ENCODE peak calls at places on chromosomes 16 and 17, in nine cellular contexts. G is HepG2, Z is vagina, U is body of pancreas, S is Peyer's patch, I is esophagus squamous epithelium, W is ovary, M is A549, O is breast epithelium. F is an unnamed sample. For H3K4me1, the result is how much of the 10 kb centered on the place peaks cover.

GRCh38 chr16:69444873-69445517 is 20.6 kb downstream of the CYB5B start:
- DNase-seq in G (no peak), Z (no peak), U (no peak), S (no peak), I (no peak), W (no peak), M (no peak), O (no peak), F (no peak)

GRCh38 chr17:48592592-48592991 is 987 bp downstream of the HOXB5 start:
- DNase-seq in G (no peak), Z (no peak), U (no peak), S (no peak), I (no peak), W (no peak), M (no peak), O (no peak), F (no peak)

GRCh38 chr17:59842901-59843652 is 49.7 kb downstream of the TUBD1 start:
- DNase-seq in G (peak), Z (no peak), U (peak), S (no peak), I (no peak), W (peak), M (peak), O (peak), F (no peak)

GRCh38 chr17:17917394-17917793 is 54.8 kb downstream of the TOM1L2 start:
- DNase-seq in G (no peak), Z (no peak), U (no peak), S (no peak), I (no peak), W (no peak), M (no peak), O (no peak), F (no peak)

GRCh38 chr16:25005445-25006306 is 9.5 kb downstream of the ARHGAP17 start:
- DNase-seq in G (no peak), Z (no peak), U (no peak), S (no peak), I (no peak), W (no peak), M (no peak), O (no peak), F (no peak)

GRCh38 chr17:44769230-44769629 is 10.4 kb downstream of the ADAM11 start:
- DNase-seq in G (no peak), Z (no peak), U (no peak), S (no peak), I (no peak), W (no peak), M (no peak), O (no peak), F (no peak)

GRCh38 chr17:64252831-64253230 is 10.2 kb downstream of the TEX2 start:
- DNase-seq in G (no peak), Z (no peak), U (no peak), S (no peak), I (no peak), W (no peak), M (no peak), O (no peak), F (no peak)

GRCh38 chr17:10292057-10292931 is 80.5 kb downstream of the MYH13 start:
- DNase-seq in G (no peak), Z (no peak), U (peak), S (no peak), I (no peak), W (peak), M (no peak), O (peak), F (no peak)

GRCh38 chr17:76650505-76650904 is 6.9 kb upstream of the ST6GALNAC1 start:
- DNase-seq in G (no peak), Z (no peak), U (no peak), S (no peak), I (no peak), W (no peak), M (no peak), O (no peak), F (no peak)

GRCh38 chr16:88375236-88376052 is 7.3 kb upstream of the ZNF469 start:
- DNase-seq in G (no peak), Z (no peak), U (peak), S (no peak), I (no peak), W (no peak), M (no peak), O (peak), F (no peak)

GRCh38 chr17:66422181-66422580 is 119.8 kb downstream of the PRKCA start:
- DNase-seq in G (no peak), Z (no peak), U (no peak), S (no peak), I (no peak), W (no peak), M (peak), O (no peak), F (no peak)

GRCh38 chr17:19299866-19300265 is 62.7 kb downstream of the B9D1 start:
- DNase-seq in G (no peak), Z (no peak), U (no peak), S (no peak), I (no peak), W (no peak), M (no peak), O (no peak), F (no peak)
- H3K4me1 ChIP-seq in G (under half), Z (half or more), U (under half), S (under half), I (under half), W (under half), M (under half), O (under half), F (half or more)

GRCh38 chr16:2905241-2905987 is 6.3 kb upstream of the FLYWCH1 start:
- DNase-seq in G (peak), Z (peak), U (peak), S (peak), I (peak), W (peak), M (peak), O (peak), F (peak)
- TF ChIP-seq POLR2A in G (peak), Z (peak), U (peak), S (peak), I (peak), W (peak), M (peak), O (peak), F (peak)

GRCh38 chr16:11390573-11391495 is 45.6 kb downstream of the RMI2 start:
- DNase-seq in G (no peak), Z (no peak), U (no peak), S (no peak), I (no peak), W (no peak), M (no peak), O (no peak), F (no peak)

GRCh38 chr16:11386791-11387546 is 41.7 kb downstream of the RMI2 start:
- DNase-seq in G (peak), Z (no peak), U (peak), S (no peak), I (no peak), W (no peak), M (peak), O (no peak), F (no peak)

GRCh38 chr16:11389631-11390565 is 44.6 kb downstream of the RMI2 start:
- DNase-seq in G (no peak), Z (no peak), U (no peak), S (no peak), I (no peak), W (no peak), M (no peak), O (no peak), F (no peak)

GRCh38 chr16:11391576-11391975 is 46.3 kb downstream of the RMI2 start:
- DNase-seq in G (no peak), Z (no peak), U (peak), S (no peak), I (no peak), W (no peak), M (no peak), O (no peak), F (no peak)

GRCh38 chr16:11389083-11389482 is 43.8 kb downstream of the RMI2 start:
- DNase-seq in G (no peak), Z (no peak), U (no peak), S (no peak), I (no peak), W (no peak), M (no peak), O (no peak), F (no peak)
- H3K4me1 ChIP-seq in G (under half), Z (under half), U (under half), S (under half), I (under half), W (under half), M (under half), O (under half), F (under half)

GRCh38 chr17:38539386-38539785 is 66.4 kb downstream of the SRCIN1 start:
- DNase-seq in G (no peak), Z (no peak), U (no peak), S (no peak), I (no peak), W (no peak), M (no peak), O (no peak), F (no peak)
- TF ChIP-seq POLR2A in G (no peak), Z (no peak), U (no peak), S (no peak), I (no peak), W (no peak), M (no peak), O (no peak), F (no peak)

GRCh38 chr17:4538236-4539002 is 16.8 kb downstream of the MYBBP1A start:
- DNase-seq in G (no peak), Z (no peak), U (no peak), S (no peak), I (no peak), W (peak), M (no peak), O (no peak), F (no peak)
- H3K4me1 ChIP-seq in G (under half), Z (under half), U (under half), S (under half), I (under half), W (under half), M (under half), O (under half), F (under half)

GRCh38 chr16:689175-689897 is 862 bp downstream of the WDR24 start:
- DNase-seq in G (no peak), Z (no peak), U (no peak), S (no peak), I (no peak), W (no peak), M (no peak), O (no peak), F (no peak)
- TF ChIP-seq POLR2A in G (peak), Z (no peak), U (no peak), S (no peak), I (no peak), W (no peak), M (peak), O (no peak), F (no peak)